ENCODE peak calls at places on chromosomes 4 and X, in eight cellular contexts. E is caudate nucleus; L is neural progenitor cell; Q is naive thymus-derived CD4-positive, alpha-beta T cell; J is CD4-positive, CD25-positive, alpha-beta regulatory T cell; T is adrenal gland; Z is fibroblast of lung; X is substantia nigra. G is an unnamed sample.

GRCh38 chr4:71785957-71786356 is 2.1 kb upstream of the GC start:
- DNase-seq in E (no peak), T (no peak), L (no peak), J (no peak), X (no peak), Z (peak), Q (no peak), G (no peak)

GRCh38 chr4:94358101-94358500 is 15.5 kb upstream of the HPGDS start:
- DNase-seq in X (no peak), E (no peak), Q (no peak), Z (no peak), T (no peak), L (no peak), J (no peak), G (no peak)

GRCh38 chr4:82809614-82810013 is 11.0 kb upstream of the SCD5 start:
- DNase-seq in L (no peak), J (no peak), T (no peak), E (no peak), Q (no peak), X (no peak), Z (no peak), G (no peak)

GRCh38 chr4:11297201-11297600 is 131.5 kb downstream of the HS3ST1 start:
- DNase-seq in X (no peak), T (no peak), E (no peak), Z (no peak), J (no peak), L (no peak), Q (no peak), G (no peak)

GRCh38 chr4:15725608-15726007 is 22.7 kb downstream of the BST1 start:
- DNase-seq in T (no peak), J (no peak), Z (no peak), Q (no peak), E (no peak), L (no peak), X (no peak), G (no peak)

GRCh38 chr4:95505149-95505548 is 43.6 kb downstream of the UNC5C start:
- DNase-seq in J (no peak), T (no peak), Q (no peak), L (peak), X (no peak), E (no peak), Z (peak), G (no peak)

GRCh38 chr4:140659935-140660710 is 91.4 kb upstream of the UCP1 start:
- DNase-seq in T (no peak), L (no peak), X (no peak), Z (no peak), E (no peak), J (no peak), Q (no peak), G (no peak)

GRCh38 chrX:24838624-24839023 is 144.9 kb downstream of the POLA1 start:
- DNase-seq in E (no peak), T (no peak), Z (peak), J (peak), Q (peak), L (peak), X (no peak), G (peak)

GRCh38 chrX:8738588-8739189 is 6.8 kb upstream of the ANOS1 start:
- DNase-seq in X (no peak), L (peak), Z (peak), T (peak), E (peak), Q (no peak), J (no peak), G (peak)

GRCh38 chrX:134749651-134750450 is 91.6 kb upstream of the PLAC1 start:
- DNase-seq in T (no peak), X (no peak), E (no peak), J (no peak), L (no peak), Z (peak), Q (no peak), G (no peak)

GRCh38 chrX:103845165-103845653 is 13.2 kb upstream of the RAB9B start:
- DNase-seq in T (peak), Z (peak), X (no peak), L (peak), Q (peak), J (peak), E (peak), G (peak)

GRCh38 chrX:96924581-96924980 is 40.9 kb downstream of the RPA4 start:
- DNase-seq in T (no peak), L (no peak), Q (no peak), E (no peak), Z (no peak), J (no peak), X (no peak), G (no peak)

GRCh38 chr4:105194328-105195231 is 47.9 kb downstream of the TET2 start:
- DNase-seq in Z (peak), L (no peak), T (no peak), X (no peak), E (no peak), Q (no peak), J (no peak), G (no peak)

GRCh38 chrX:117990438-117990837 is 126.2 kb downstream of the KLHL13 start:
- DNase-seq in L (no peak), X (no peak), Z (peak), Q (no peak), T (no peak), E (no peak), J (no peak), G (no peak)

GRCh38 chr4:102713096-102713495 is 47.7 kb downstream of the MANBA start:
- DNase-seq in L (no peak), Q (no peak), X (no peak), J (no peak), T (peak), Z (peak), E (no peak), G (no peak)

GRCh38 chrX:11437642-11438379 is 144.6 kb downstream of the AMELX start:
- DNase-seq in J (no peak), E (no peak), Z (peak), L (no peak), Q (no peak), T (no peak), X (no peak), G (peak)

GRCh38 chr4:120965938-120966337 is 43.4 kb upstream of the PRDM5 start:
- DNase-seq in X (no peak), Z (no peak), T (no peak), L (peak), J (no peak), E (no peak), Q (no peak), G (no peak)

GRCh38 chr4:1723131-1723801 is 1.9 kb downstream of the TACC3 start:
- DNase-seq in X (no peak), Z (no peak), Q (peak), J (peak), E (no peak), T (no peak), L (no peak), G (no peak)

GRCh38 chr4:168478868-168479267 is 1.4 kb downstream of the DDX60L start:
- DNase-seq in E (no peak), J (no peak), Z (no peak), T (no peak), Q (no peak), X (no peak), L (no peak), G (no peak)

GRCh38 chr4:99927566-99927965 is 18.9 kb downstream of the DNAJB14 start:
- DNase-seq in Q (no peak), J (no peak), Z (peak), T (no peak), E (no peak), L (no peak), X (no peak), G (no peak)
- H3K27ac ChIP-seq in Q (no peak), J (peak), Z (no peak), T (no peak), E (no peak), L (no peak), X (no peak), G (no peak)

GRCh38 chrX:106894978-106895452 is 8.1 kb downstream of the RIPPLY1 start:
- DNase-seq in J (no peak), T (peak), E (no peak), Z (peak), L (no peak), X (no peak), Q (no peak), G (no peak)
- H3K27ac ChIP-seq in J (no peak), T (peak), E (no peak), Z (peak), L (no peak), X (no peak), Q (no peak), G (no peak)

GRCh38 chrX:49186125-49187027 is at the start of gene PRICKLE3:
- DNase-seq in Z (peak), X (peak), J (peak), L (peak), Q (peak), T (peak), E (peak), G (peak)

GRCh38 chrX:49185062-49185394 is 1.1 kb downstream of the PRICKLE3 start:
- DNase-seq in X (no peak), E (no peak), J (no peak), L (no peak), T (no peak), Z (no peak), Q (no peak), G (no peak)

GRCh38 chrX:49183701-49184281 is 2.4 kb downstream of the PRICKLE3 start:
- DNase-seq in Z (no peak), J (no peak), X (no peak), E (no peak), L (no peak), T (no peak), Q (no peak), G (no peak)

GRCh38 chrX:49187028-49187394 is 838 bp upstream of the PRICKLE3 start:
- DNase-seq in Z (no peak), X (no peak), E (no peak), L (no peak), T (no peak), Q (no peak), J (no peak), G (no peak)

GRCh38 chrX:49184294-49185061 is 1.7 kb downstream of the PRICKLE3 start:
- DNase-seq in T (peak), L (peak), X (no peak), Q (no peak), J (no peak), E (peak), Z (peak), G (peak)
- H3K27ac ChIP-seq in T (peak), L (no peak), X (no peak), Q (peak), J (peak), E (no peak), Z (no peak), G (peak)

DNA sequence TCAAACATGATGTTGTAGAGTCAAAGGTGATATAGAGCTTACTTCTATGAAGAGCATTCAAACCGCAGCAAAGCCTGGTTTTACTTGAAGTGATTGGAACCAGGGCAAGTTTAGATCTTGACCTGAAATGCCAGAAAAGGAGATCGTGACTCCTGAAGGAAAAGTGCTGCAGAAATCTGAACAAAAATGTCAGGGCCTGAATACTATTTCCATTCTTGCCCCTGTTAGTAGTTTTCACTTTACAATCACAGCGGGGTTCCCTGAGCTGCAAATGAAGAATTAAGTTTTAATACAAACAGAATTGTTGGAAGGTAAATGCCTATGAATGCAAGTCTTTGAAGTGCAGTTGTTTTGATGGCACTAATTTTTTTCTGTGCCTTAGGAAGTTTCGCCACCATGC is 4.1 kb downstream of the SLIT2 start:
- DNase-seq in E (no peak), J (no peak), X (no peak), T (no peak), L (peak), Z (peak), Q (no peak), G (no peak)
- H3K27ac ChIP-seq in E (no peak), J (no peak), X (no peak), T (peak), L (no peak), Z (no peak), Q (no peak), G (no peak)

DNA sequence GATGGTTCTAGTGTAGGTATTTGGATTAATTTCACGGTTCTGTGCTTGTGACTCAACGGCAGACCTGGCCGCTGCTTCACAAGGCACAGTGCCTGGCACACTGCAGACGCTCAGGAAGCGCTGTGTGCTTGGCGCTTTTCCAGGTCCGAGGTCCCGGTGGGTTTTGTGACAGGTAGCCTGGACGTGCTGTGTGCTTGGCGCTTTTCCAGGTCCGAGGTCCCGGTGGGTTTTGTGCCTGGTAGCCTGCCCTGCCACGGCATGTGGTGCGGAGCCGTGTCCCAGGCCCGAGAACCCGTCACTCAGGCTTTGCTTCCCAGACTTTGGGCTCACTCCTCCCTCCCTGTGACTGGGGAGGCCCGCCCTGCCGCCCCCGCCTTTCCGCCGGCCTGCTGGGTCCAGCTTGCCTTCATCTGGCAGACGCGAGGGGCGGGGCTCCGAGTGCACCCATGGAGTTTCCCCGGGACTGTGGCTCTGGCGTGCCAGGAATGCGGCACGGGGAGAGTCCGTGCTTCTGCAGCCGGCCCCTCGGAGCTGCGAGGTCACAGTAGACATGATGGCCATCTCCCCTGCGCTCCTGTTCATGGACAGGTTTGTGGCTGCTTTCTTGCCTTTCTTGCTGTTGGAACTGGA is 44.2 kb downstream of the TBC1D14 start:
- DNase-seq in E (no peak), L (peak), J (no peak), X (no peak), T (peak), Q (no peak), Z (peak), G (peak)
- H3K27ac ChIP-seq in E (no peak), L (no peak), J (no peak), X (no peak), T (peak), Q (no peak), Z (no peak), G (no peak)

GRCh38 chr4:54109226-54110018 is 9.5 kb downstream of the GSX2 start:
- DNase-seq in L (peak), J (no peak), X (no peak), T (no peak), Q (no peak), E (no peak), Z (no peak), G (peak)

GRCh38 chr4:54104907-54105306 is 4.9 kb downstream of the GSX2 start:
- DNase-seq in E (no peak), Z (no peak), Q (no peak), L (no peak), X (no peak), J (no peak), T (no peak), G (no peak)

GRCh38 chr4:54110019-54110416 is 10.1 kb downstream of the GSX2 start:
- DNase-seq in L (peak), X (no peak), T (no peak), Q (no peak), E (no peak), Z (no peak), J (no peak), G (no peak)

GRCh38 chr4:54103190-54103574 is 3.2 kb downstream of the GSX2 start:
- DNase-seq in X (no peak), Q (no peak), T (no peak), Z (no peak), E (no peak), L (peak), J (no peak), G (no peak)

DNA sequence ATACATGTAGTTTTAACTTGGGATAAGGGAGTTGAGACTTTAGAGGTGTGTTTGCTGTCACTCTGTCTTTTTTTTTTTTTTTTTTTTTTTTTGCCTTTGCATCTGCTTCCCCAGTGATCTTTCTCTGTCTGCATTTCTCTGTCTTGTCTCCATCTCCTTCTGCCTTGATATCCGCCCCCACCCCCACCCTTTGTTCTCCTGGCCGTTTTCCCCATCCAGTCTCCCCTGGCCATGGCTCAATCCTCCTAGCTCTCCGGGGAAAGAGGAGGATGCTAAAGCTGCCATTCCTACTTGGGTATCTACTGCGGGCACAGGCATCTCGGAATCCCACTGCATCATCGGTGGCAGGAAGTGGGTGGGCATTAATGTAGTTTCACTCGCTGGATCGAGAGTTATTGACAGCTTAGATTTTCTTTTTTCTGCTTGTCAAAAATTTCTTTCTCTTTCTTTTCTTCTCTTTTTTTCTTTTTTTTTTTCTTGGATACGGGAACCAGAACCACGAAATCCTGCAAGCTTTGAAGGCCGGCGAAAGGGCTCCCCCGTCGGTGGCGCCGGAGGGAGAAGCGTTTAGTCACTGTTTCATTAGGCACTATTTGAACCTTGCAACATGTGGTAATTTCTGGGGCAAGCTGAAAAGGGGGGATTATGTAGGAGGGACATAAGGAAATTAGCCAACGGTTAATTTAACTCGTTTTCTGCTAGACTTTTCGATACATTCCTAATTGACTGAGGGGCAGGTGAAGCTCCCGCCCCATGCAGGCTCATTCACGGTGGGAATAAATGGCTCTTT is 8.2 kb downstream of the GSX2 start:
- DNase-seq in E (no peak), X (no peak), J (no peak), L (peak), T (no peak), Z (no peak), Q (no peak), G (no peak)
- H3K27ac ChIP-seq in E (no peak), X (no peak), J (no peak), L (no peak), T (no peak), Z (no peak), Q (no peak), G (no peak)